ENCODE peak calls at places on chromosome 1, in eight cellular contexts. D is type B pancreatic cell, H is heart left ventricle, Q is cardiac fibroblast, V is endodermal cell, Y is B cell, P is activated B cell treated with CpG ODN at 0.5 μM for 24 hours, X is epithelial cell of esophagus. Z is an unnamed sample.

GRCh38 chr1:83530506-83530905 is 468.4 kb downstream of the TTLL7 start:
- DNase-seq in D (no peak), H (no peak), Q (no peak), V (no peak), Y (no peak), P (no peak), X (no peak), Z (no peak)

GRCh38 chr1:119080586-119080985 is 59.9 kb downstream of the WARS2 start:
- DNase-seq in D (no peak), H (no peak), Q (peak; percentile 93), V (peak; percentile 84), Y (no peak), P (no peak), X (peak; percentile 45), Z (no peak)

GRCh38 chr1:55275151-55275748 is 60.1 kb upstream of the USP24 start:
- DNase-seq in D (no peak), H (no peak), Q (no peak), V (peak; percentile 64), Y (no peak), P (no peak), X (peak; percentile 30), Z (no peak)

GRCh38 chr1:41500781-41501518 is 16.5 kb upstream of the EDN2 start:
- DNase-seq in D (no peak), H (no peak), Q (no peak), V (peak; percentile 82), Y (no peak), P (no peak), X (no peak), Z (no peak)

GRCh38 chr1:198880397-198880796 is 241.6 kb downstream of the PTPRC start:
- DNase-seq in D (no peak), H (no peak), Q (peak; percentile 74), V (no peak), Y (no peak), P (no peak), X (no peak), Z (no peak)

GRCh38 chr1:23057301-23057700 is 38.0 kb downstream of the KDM1A start:
- DNase-seq in D (no peak), H (no peak), Q (no peak), V (no peak), Y (no peak), P (no peak), X (no peak), Z (no peak)

GRCh38 chr1:21232044-21232443 is 55.3 kb upstream of the EIF4G3 start:
- DNase-seq in D (no peak), H (no peak), Q (peak; percentile 77), V (peak; percentile 75), Y (no peak), P (no peak), X (peak; percentile 67), Z (no peak)

GRCh38 chr1:158002022-158002629 is 8.7 kb downstream of the KIRREL1 start:
- DNase-seq in D (no peak), H (no peak), Q (peak; percentile 61), V (no peak), Y (no peak), P (no peak), X (peak; percentile 39), Z (no peak)

GRCh38 chr1:58896211-58897183 is 112.7 kb upstream of the JUN start:
- DNase-seq in D (no peak), H (peak; percentile 80), Q (no peak), V (peak; percentile 69), Y (no peak), P (no peak), X (no peak), Z (peak; percentile 40)

GRCh38 chr1:178151831-178152230 is 57.9 kb downstream of the RASAL2 start:
- DNase-seq in D (no peak), H (no peak), Q (no peak), V (no peak), Y (no peak), P (no peak), X (peak; percentile 71), Z (no peak)

GRCh38 chr1:20058531-20058930 is 11.5 kb upstream of the PLA2G5 start:
- DNase-seq in D (no peak), H (peak; percentile 45), Q (peak; percentile 78), V (no peak), Y (no peak), P (no peak), X (peak; percentile 39), Z (no peak)

GRCh38 chr1:214445846-214446614 is 105.4 kb downstream of the PTPN14 start:
- DNase-seq in D (no peak), H (no peak), Q (peak; percentile 55), V (no peak), Y (no peak), P (no peak), X (peak; percentile 49), Z (no peak)

GRCh38 chr1:78145105-78145580 is 99.4 kb downstream of the GIPC2 start:
- DNase-seq in D (no peak), H (no peak), Q (peak; percentile 87), V (peak; percentile 73), Y (peak; percentile 54), P (no peak), X (peak; percentile 80), Z (no peak)

GRCh38 chr1:33433509-33434362 is 2.8 kb upstream of the PHC2 start:
- DNase-seq in D (no peak), H (peak; percentile 62), Q (peak; percentile 97), V (no peak), Y (no peak), P (no peak), X (peak; percentile 99), Z (no peak)

GRCh38 chr1:154607084-154607747 is 770 bp downstream of the ADAR start:
- DNase-seq in D (no peak), H (no peak), Q (peak; percentile 49), V (no peak), Y (no peak), P (no peak), X (peak; percentile 42), Z (no peak)

GRCh38 chr1:145872421-145872891 is 13.2 kb downstream of the ANKRD35 start:
- DNase-seq in D (no peak), H (peak; percentile 45), Q (peak; percentile 56), V (peak; percentile 82), Y (no peak), P (no peak), X (no peak), Z (no peak)

GRCh38 chr1:154878371-154879355 is 8.6 kb upstream of the KCNN3 start:
- DNase-seq in D (peak; percentile 87), H (peak; percentile 82), Q (peak; percentile 80), V (peak; percentile 97), Y (peak; percentile 74), P (peak; percentile 64), X (peak; percentile 69), Z (peak; percentile 92)

GRCh38 chr1:101051688-101052638 is 26.4 kb upstream of the DPH5 start:
- DNase-seq in D (no peak), H (no peak), Q (no peak), V (no peak), Y (peak; percentile 70), P (peak; percentile 27), X (no peak), Z (no peak)

GRCh38 chr1:160081261-160081936 is at the start of gene KCNJ9:
- DNase-seq in D (no peak), H (no peak), Q (no peak), V (peak; percentile 71), Y (no peak), P (no peak), X (no peak), Z (no peak)

GRCh38 chr1:94974224-94974623 is 47.3 kb upstream of the CNN3 start:
- DNase-seq in D (no peak), H (no peak), Q (peak; percentile 76), V (no peak), Y (no peak), P (no peak), X (no peak), Z (no peak)

GRCh38 chr1:175683491-175684175 is 59.8 kb downstream of the TNR start:
- DNase-seq in D (no peak), H (no peak), Q (no peak), V (peak; percentile 74), Y (no peak), P (no peak), X (peak; percentile 1), Z (no peak)

GRCh38 chr1:175678471-175678870 is 64.9 kb downstream of the TNR start:
- DNase-seq in D (no peak), H (no peak), Q (no peak), V (no peak), Y (no peak), P (no peak), X (no peak), Z (no peak)

GRCh38 chr1:175675017-175675416 is 68.4 kb downstream of the TNR start:
- DNase-seq in D (no peak), H (no peak), Q (no peak), V (no peak), Y (no peak), P (no peak), X (no peak), Z (no peak)

GRCh38 chr1:175679931-175680652 is 63.3 kb downstream of the TNR start:
- DNase-seq in D (no peak), H (no peak), Q (no peak), V (no peak), Y (no peak), P (no peak), X (no peak), Z (no peak)
- TF ChIP-seq CTCF in D (no peak), H (no peak), Q (no peak), V (no peak), Y (no peak), P (no peak), X (no peak), Z (no peak)

GRCh38 chr1:81760487-81761097 is 40.1 kb upstream of the ADGRL2 start:
- DNase-seq in D (no peak), H (no peak), Q (peak; percentile 67), V (no peak), Y (no peak), P (no peak), X (peak; percentile 27), Z (no peak)
- TF ChIP-seq CTCF in D (peak; percentile 59), H (no peak), Q (peak; percentile 41), V (peak; percentile 63), Y (no peak), P (no peak), X (peak; percentile 45), Z (peak; percentile 65)

DNA sequence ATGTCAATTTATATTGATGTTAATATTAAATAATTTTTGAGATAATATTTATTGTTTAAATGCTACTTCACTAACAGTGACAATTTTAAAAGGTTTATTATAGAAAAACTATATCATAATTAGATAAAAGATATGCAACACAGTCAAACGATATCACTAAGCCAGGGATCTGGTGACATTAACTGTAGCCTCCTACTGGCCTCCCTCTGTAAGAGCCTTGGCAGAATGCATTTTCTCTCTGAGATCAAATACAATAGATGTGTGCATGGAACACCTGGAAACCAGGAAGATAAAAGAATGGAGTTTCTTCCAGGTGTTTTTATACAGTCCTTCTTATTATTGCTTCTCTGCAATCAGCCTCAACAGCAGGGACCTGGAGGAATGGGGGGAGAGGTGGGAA is 1762.1 kb downstream of the BRINP3 start:
- DNase-seq in D (no peak), H (no peak), Q (no peak), V (no peak), Y (no peak), P (no peak), X (peak; percentile 10), Z (no peak)
- TF ChIP-seq CTCF in D (peak; percentile 58), H (no peak), Q (no peak), V (peak; percentile 80), Y (no peak), P (no peak), X (peak; percentile 33), Z (peak; percentile 18)

DNA sequence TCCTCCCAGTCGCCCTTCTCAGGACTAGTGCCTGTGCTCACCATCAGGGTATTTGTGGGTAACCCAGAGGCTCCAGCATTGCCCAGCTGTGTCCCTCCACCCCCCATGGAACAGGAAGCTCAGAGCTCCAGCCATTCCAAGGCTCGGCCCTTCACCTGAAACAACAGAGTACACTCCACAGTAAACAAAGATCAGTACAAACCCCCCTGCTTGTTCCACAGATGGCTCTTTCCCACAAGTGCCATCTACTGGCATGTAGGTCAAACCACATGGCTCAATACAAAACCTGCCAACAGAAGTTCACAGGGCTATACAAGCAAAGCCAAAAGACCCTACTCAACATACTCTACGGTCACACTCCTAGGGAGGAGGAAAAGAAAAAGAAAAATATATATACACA is 258.7 kb downstream of the AGBL4 start:
- DNase-seq in D (no peak), H (no peak), Q (no peak), V (no peak), Y (no peak), P (no peak), X (peak; percentile 1), Z (no peak)
- TF ChIP-seq CTCF in D (no peak), H (no peak), Q (no peak), V (no peak), Y (no peak), P (no peak), X (no peak), Z (no peak)

Z was measured in osteocyte.